ENCODE peak calls at places on chromosome 16, in nine cellular contexts. D, Z, G, U, J, Q, B, I and Y are unnamed samples.

GRCh38 chr16:546909-547770 is 13.1 kb upstream of the PRR35 start:
- DNase-seq in D (peak; percentile 69), Z (peak; percentile 29), G (peak; percentile 61), U (peak; percentile 44), J (peak; percentile 68), Q (peak; percentile 67), B (no peak), I (no peak), Y (no peak)

GRCh38 chr16:75733305-75734141 is 7.2 kb upstream of the CPHXL start:
- DNase-seq in D (peak; percentile 78), Z (no peak), G (peak; percentile 45), U (no peak), J (no peak), Q (no peak), B (no peak), I (no peak), Y (peak; percentile 58)

GRCh38 chr16:48494742-48495141 is 109.5 kb upstream of the SIAH1 start:
- DNase-seq in D (no peak), Z (no peak), G (no peak), U (no peak), J (no peak), Q (no peak), B (no peak), I (no peak), Y (no peak)

GRCh38 chr16:54503436-54503835 is 216.8 kb upstream of the IRX3 start:
- DNase-seq in D (peak; percentile 66), Z (no peak), G (no peak), U (no peak), J (no peak), Q (no peak), B (no peak), I (no peak), Y (no peak)

GRCh38 chr16:83813818-83814653 is 6.3 kb downstream of the HSBP1 start:
- DNase-seq in D (peak; percentile 72), Z (no peak), G (no peak), U (no peak), J (peak; percentile 63), Q (no peak), B (peak; percentile 53), I (no peak), Y (peak; percentile 53)

GRCh38 chr16:56195151-56195550 is 3.9 kb downstream of the GNAO1 start:
- DNase-seq in D (no peak), Z (no peak), G (peak; percentile 30), U (no peak), J (no peak), Q (no peak), B (peak; percentile 59), I (no peak), Y (no peak)

GRCh38 chr16:31351937-31352315 is 3.0 kb upstream of the ITGAX start:
- DNase-seq in D (peak; percentile 32), Z (no peak), G (no peak), U (peak; percentile 64), J (no peak), Q (no peak), B (no peak), I (no peak), Y (no peak)

GRCh38 chr16:2364638-2365210 is 24.2 kb upstream of the ABCA3 start:
- DNase-seq in D (no peak), Z (no peak), G (no peak), U (no peak), J (no peak), Q (no peak), B (no peak), I (no peak), Y (no peak)

GRCh38 chr16:68324336-68324735 is 13.5 kb downstream of the PRMT7 start:
- DNase-seq in D (no peak), Z (no peak), G (no peak), U (no peak), J (no peak), Q (no peak), B (no peak), I (no peak), Y (no peak)

GRCh38 chr16:17067882-17068281 is 402.9 kb downstream of the XYLT1 start:
- DNase-seq in D (no peak), Z (no peak), G (no peak), U (no peak), J (no peak), Q (no peak), B (no peak), I (no peak), Y (no peak)

GRCh38 chr16:69741519-69741918 is 13.2 kb downstream of the NOB1 start:
- DNase-seq in D (no peak), Z (no peak), G (no peak), U (no peak), J (no peak), Q (no peak), B (no peak), I (no peak), Y (no peak)

GRCh38 chr16:4465977-4466779 is 8.2 kb downstream of the NMRAL1 start:
- DNase-seq in D (no peak), Z (peak; percentile 36), G (no peak), U (peak; percentile 83), J (no peak), Q (no peak), B (no peak), I (peak; percentile 56), Y (no peak)

GRCh38 chr16:3012246-3012645 is 477 bp upstream of the CLDN9 start:
- DNase-seq in D (no peak), Z (no peak), G (no peak), U (no peak), J (no peak), Q (no peak), B (peak; percentile 70), I (no peak), Y (no peak)

GRCh38 chr16:84818989-84819643 is 669 bp upstream of the CRISPLD2 start:
- DNase-seq in D (no peak), Z (no peak), G (no peak), U (no peak), J (no peak), Q (no peak), B (no peak), I (no peak), Y (no peak)

GRCh38 chr16:76932541-76933211 is 258.3 kb upstream of the MON1B start:
- DNase-seq in D (peak; percentile 32), Z (no peak), G (no peak), U (peak; percentile 7), J (no peak), Q (no peak), B (no peak), I (no peak), Y (no peak)

GRCh38 chr16:80274576-80275191 is 266.1 kb upstream of the DYNLRB2 start:
- DNase-seq in D (peak; percentile 90), Z (no peak), G (no peak), U (no peak), J (no peak), Q (no peak), B (no peak), I (no peak), Y (no peak)

GRCh38 chr16:10849736-10850477 is 27.1 kb upstream of the CIITA start:
- DNase-seq in D (no peak), Z (no peak), G (no peak), U (no peak), J (no peak), Q (no peak), B (no peak), I (no peak), Y (no peak)

GRCh38 chr16:19008770-19009169 is 25.0 kb downstream of the TMC7 start:
- DNase-seq in D (peak; percentile 75), Z (no peak), G (no peak), U (no peak), J (no peak), Q (no peak), B (no peak), I (no peak), Y (no peak)

GRCh38 chr16:27301236-27301861 is 12.4 kb upstream of the IL4R start:
- DNase-seq in D (peak; percentile 22), Z (no peak), G (no peak), U (no peak), J (no peak), Q (no peak), B (no peak), I (no peak), Y (no peak)